ENCODE peak calls at places on chromosomes 3 and 15, in four cellular contexts. One of them, this sample, is unnamed.

GRCh38 chr15:94709319-94709718 is 478.0 kb downstream of the MCTP2 start:
- DNase-seq in A172: no peak
- DNase-seq in SW 1271: no peak
- DNase-seq in activated T-helper 1 cell treated with Interleukin-2 at 50 U/mL for 16 hours: no peak
- DNase-seq in this sample: no peak

GRCh38 chr15:80854104-80854503 is 74.9 kb downstream of the CEMIP start:
- DNase-seq in A172: no peak
- DNase-seq in SW 1271: no peak
- DNase-seq in activated T-helper 1 cell treated with Interleukin-2 at 50 U/mL for 16 hours: no peak
- DNase-seq in this sample: no peak

GRCh38 chr3:42605550-42606173 is 5.2 kb downstream of the NKTR start:
- DNase-seq in A172: no peak
- DNase-seq in SW 1271: no peak
- DNase-seq in activated T-helper 1 cell treated with Interleukin-2 at 50 U/mL for 16 hours: no peak
- DNase-seq in this sample: no peak

GRCh38 chr3:34725774-34726173 is 913.6 kb upstream of the ARPP21 start:
- DNase-seq in A172: peak; percentile 54
- DNase-seq in SW 1271: no peak
- DNase-seq in activated T-helper 1 cell treated with Interleukin-2 at 50 U/mL for 16 hours: no peak
- DNase-seq in this sample: no peak

GRCh38 chr3:197798863-197799262 is 7.8 kb downstream of the LRCH3 start:
- DNase-seq in A172: no peak
- DNase-seq in SW 1271: no peak
- DNase-seq in activated T-helper 1 cell treated with Interleukin-2 at 50 U/mL for 16 hours: no peak
- DNase-seq in this sample: no peak

GRCh38 chr15:56428821-56429458 is 36.0 kb downstream of the MNS1 start:
- DNase-seq in A172: peak; percentile 22
- DNase-seq in SW 1271: peak; percentile 69
- DNase-seq in activated T-helper 1 cell treated with Interleukin-2 at 50 U/mL for 16 hours: no peak
- DNase-seq in this sample: peak; percentile 58

GRCh38 chr15:77192451-77192850 is 121.5 kb upstream of the TSPAN3 start:
- DNase-seq in A172: no peak
- DNase-seq in SW 1271: no peak
- DNase-seq in activated T-helper 1 cell treated with Interleukin-2 at 50 U/mL for 16 hours: no peak
- DNase-seq in this sample: no peak

GRCh38 chr3:36648241-36649034 is 115.9 kb downstream of the DCLK3 start:
- DNase-seq in A172: peak; percentile 90
- DNase-seq in SW 1271: peak; percentile 34
- DNase-seq in activated T-helper 1 cell treated with Interleukin-2 at 50 U/mL for 16 hours: no peak
- DNase-seq in this sample: peak; percentile 71

GRCh38 chr3:129003578-129004112 is 2.5 kb downstream of the EFCC1 start:
- DNase-seq in A172: no peak
- DNase-seq in SW 1271: no peak
- DNase-seq in activated T-helper 1 cell treated with Interleukin-2 at 50 U/mL for 16 hours: peak; percentile 45
- DNase-seq in this sample: peak; percentile 83

GRCh38 chr3:145313751-145314150 is 847.2 kb downstream of the PLOD2 start:
- DNase-seq in A172: no peak
- DNase-seq in SW 1271: no peak
- DNase-seq in activated T-helper 1 cell treated with Interleukin-2 at 50 U/mL for 16 hours: no peak
- DNase-seq in this sample: no peak

GRCh38 chr3:185724761-185725160 is 100.1 kb downstream of the IGF2BP2 start:
- DNase-seq in A172: no peak
- DNase-seq in SW 1271: no peak
- DNase-seq in activated T-helper 1 cell treated with Interleukin-2 at 50 U/mL for 16 hours: no peak
- DNase-seq in this sample: no peak

GRCh38 chr3:36890261-36890660 is 54.6 kb downstream of the TRANK1 start:
- DNase-seq in A172: no peak
- DNase-seq in SW 1271: no peak
- DNase-seq in activated T-helper 1 cell treated with Interleukin-2 at 50 U/mL for 16 hours: no peak
- DNase-seq in this sample: no peak

GRCh38 chr15:23385886-23386430 is 31.4 kb downstream of the GOLGA8S start:
- DNase-seq in A172: no peak
- DNase-seq in SW 1271: no peak
- DNase-seq in activated T-helper 1 cell treated with Interleukin-2 at 50 U/mL for 16 hours: no peak
- DNase-seq in this sample: no peak

GRCh38 chr3:148880681-148881080 is 15.6 kb downstream of the CPA3 start:
- DNase-seq in A172: no peak
- DNase-seq in SW 1271: peak; percentile 7
- DNase-seq in activated T-helper 1 cell treated with Interleukin-2 at 50 U/mL for 16 hours: no peak
- DNase-seq in this sample: no peak

GRCh38 chr3:78048698-78049097 is 1008.8 kb downstream of the ROBO2 start:
- DNase-seq in A172: peak; percentile 15
- DNase-seq in SW 1271: no peak
- DNase-seq in activated T-helper 1 cell treated with Interleukin-2 at 50 U/mL for 16 hours: no peak
- DNase-seq in this sample: no peak

GRCh38 chr3:106533761-106534160 is 664.9 kb upstream of the CBLB start:
- DNase-seq in A172: no peak
- DNase-seq in SW 1271: no peak
- DNase-seq in activated T-helper 1 cell treated with Interleukin-2 at 50 U/mL for 16 hours: no peak
- DNase-seq in this sample: no peak

GRCh38 chr15:80588801-80589200 is 106.3 kb upstream of the ABHD17C start:
- DNase-seq in A172: peak; percentile 82
- DNase-seq in SW 1271: peak; percentile 72
- DNase-seq in activated T-helper 1 cell treated with Interleukin-2 at 50 U/mL for 16 hours: no peak
- DNase-seq in this sample: peak; percentile 97

GRCh38 chr3:98986073-98986472 is 84.6 kb upstream of the DCBLD2 start:
- DNase-seq in A172: peak; percentile 93
- DNase-seq in SW 1271: peak; percentile 62
- DNase-seq in activated T-helper 1 cell treated with Interleukin-2 at 50 U/mL for 16 hours: no peak
- DNase-seq in this sample: peak; percentile 91

GRCh38 chr3:10289785-10290355 is 2.9 kb downstream of the GHRL start:
- DNase-seq in A172: no peak
- DNase-seq in SW 1271: no peak
- DNase-seq in activated T-helper 1 cell treated with Interleukin-2 at 50 U/mL for 16 hours: no peak
- DNase-seq in this sample: no peak

GRCh38 chr3:8970971-8971589 is 7.8 kb upstream of the RAD18 start:
- DNase-seq in A172: peak; percentile 62
- DNase-seq in SW 1271: peak; percentile 65
- DNase-seq in activated T-helper 1 cell treated with Interleukin-2 at 50 U/mL for 16 hours: peak; percentile 42
- DNase-seq in this sample: peak; percentile 67

GRCh38 chr15:91622676-91623342 is 230.7 kb upstream of the SLCO3A1 start:
- DNase-seq in A172: no peak
- DNase-seq in SW 1271: no peak
- DNase-seq in activated T-helper 1 cell treated with Interleukin-2 at 50 U/mL for 16 hours: no peak
- DNase-seq in this sample: no peak

GRCh38 chr3:123602325-123602724 is 17.5 kb upstream of the HACD2 start:
- DNase-seq in A172: peak; percentile 71
- DNase-seq in SW 1271: peak; percentile 35
- DNase-seq in activated T-helper 1 cell treated with Interleukin-2 at 50 U/mL for 16 hours: no peak
- DNase-seq in this sample: peak; percentile 95

GRCh38 chr3:132783152-132783551 is 60.9 kb upstream of the NPHP3 start:
- DNase-seq in A172: peak; percentile 54
- DNase-seq in SW 1271: peak; percentile 19
- DNase-seq in activated T-helper 1 cell treated with Interleukin-2 at 50 U/mL for 16 hours: no peak
- DNase-seq in this sample: no peak

GRCh38 chr3:188123170-188123920 is 30.6 kb upstream of the LPP start:
- DNase-seq in A172: no peak
- DNase-seq in SW 1271: no peak
- DNase-seq in activated T-helper 1 cell treated with Interleukin-2 at 50 U/mL for 16 hours: no peak
- DNase-seq in this sample: no peak

GRCh38 chr3:61521229-61521628 is 40.1 kb upstream of the PTPRG start:
- DNase-seq in A172: no peak
- DNase-seq in SW 1271: no peak
- DNase-seq in activated T-helper 1 cell treated with Interleukin-2 at 50 U/mL for 16 hours: no peak
- DNase-seq in this sample: no peak

GRCh38 chr3:123414958-123415792 is 33.7 kb downstream of the ADCY5 start:
- DNase-seq in A172: no peak
- DNase-seq in SW 1271: no peak
- DNase-seq in activated T-helper 1 cell treated with Interleukin-2 at 50 U/mL for 16 hours: no peak
- DNase-seq in this sample: no peak

GRCh38 chr3:54045416-54045815 is 76.9 kb upstream of the CACNA2D3 start:
- DNase-seq in A172: no peak
- DNase-seq in SW 1271: no peak
- DNase-seq in activated T-helper 1 cell treated with Interleukin-2 at 50 U/mL for 16 hours: no peak
- DNase-seq in this sample: no peak

GRCh38 chr15:35450492-35450891 is 95.5 kb downstream of the DPH6 start:
- DNase-seq in A172: no peak
- DNase-seq in SW 1271: no peak
- DNase-seq in activated T-helper 1 cell treated with Interleukin-2 at 50 U/mL for 16 hours: no peak
- DNase-seq in this sample: peak; percentile 88

GRCh38 chr3:108091498-108092259 is 848 bp upstream of the CD47 start:
- DNase-seq in A172: no peak
- DNase-seq in SW 1271: no peak
- DNase-seq in activated T-helper 1 cell treated with Interleukin-2 at 50 U/mL for 16 hours: peak; percentile 20
- DNase-seq in this sample: peak; percentile 14

This sample was measured in epithelial cell of esophagus.